ENCODE peak calls at places on chromosomes 11 and 22, in four cellular contexts. One of them, this sample, is unnamed.

GRCh38 chr11:120129570-120129969 is 8.3 kb downstream of the TRIM29 start:
- DNase-seq in K562: no peak
- DNase-seq in WTC11: peak; percentile 8
- DNase-seq in GM12878: no peak
- DNase-seq in this sample: no peak

GRCh38 chr11:112795142-112795815 is 165.9 kb upstream of the NCAM1 start:
- DNase-seq in K562: peak; percentile 60
- DNase-seq in WTC11: peak; percentile 67
- DNase-seq in GM12878: no peak
- DNase-seq in this sample: peak; percentile 56

GRCh38 chr11:99098751-99099150 is 78.0 kb downstream of the CNTN5 start:
- DNase-seq in K562: no peak
- DNase-seq in WTC11: no peak
- DNase-seq in GM12878: peak; percentile 20
- DNase-seq in this sample: no peak

GRCh38 chr22:32531228-32531627 is 56.6 kb downstream of the FBXO7 start:
- DNase-seq in K562: no peak
- DNase-seq in GM12878: no peak
- DNase-seq in WTC11: no peak
- DNase-seq in this sample: no peak

GRCh38 chr11:86194998-86195397 is 49.6 kb upstream of the EED start:
- DNase-seq in GM12878: no peak
- DNase-seq in WTC11: no peak
- DNase-seq in K562: no peak
- DNase-seq in this sample: no peak

GRCh38 chr22:26432619-26433311 is 3.7 kb downstream of the ASPHD2 start:
- DNase-seq in GM12878: peak; percentile 71
- DNase-seq in WTC11: no peak
- DNase-seq in K562: no peak
- DNase-seq in this sample: no peak

GRCh38 chr11:46906596-46906995 is 11.8 kb downstream of the LRP4 start:
- DNase-seq in GM12878: no peak
- DNase-seq in WTC11: peak; percentile 46
- DNase-seq in K562: peak; percentile 23
- DNase-seq in this sample: no peak

GRCh38 chr11:65242389-65242788 is 19.4 kb upstream of the POLA2 start:
- DNase-seq in WTC11: no peak
- DNase-seq in K562: no peak
- DNase-seq in GM12878: no peak
- DNase-seq in this sample: no peak

GRCh38 chr11:76236092-76237026 is 30.1 kb upstream of the WNT11 start:
- DNase-seq in K562: peak; percentile 79
- DNase-seq in GM12878: no peak
- DNase-seq in WTC11: peak; percentile 78
- DNase-seq in this sample: peak; percentile 84

GRCh38 chr22:37519268-37520195 is at the start of gene CARD10:
- DNase-seq in WTC11: peak; percentile 46
- DNase-seq in K562: peak; percentile 61
- DNase-seq in GM12878: no peak
- DNase-seq in this sample: peak; percentile 89

GRCh38 chr11:87743002-87743401 is 432.2 kb downstream of the RAB38 start:
- DNase-seq in K562: no peak
- DNase-seq in WTC11: peak; percentile 16
- DNase-seq in GM12878: no peak
- DNase-seq in this sample: no peak

GRCh38 chr22:26852176-26852575 is 194.8 kb downstream of the MIAT start:
- DNase-seq in WTC11: peak; percentile 85
- DNase-seq in K562: peak; percentile 19
- DNase-seq in GM12878: no peak
- DNase-seq in this sample: no peak

GRCh38 chr11:130634981-130635473 is 186.6 kb downstream of the ADAMTS15 start:
- DNase-seq in K562: no peak
- DNase-seq in GM12878: no peak
- DNase-seq in WTC11: no peak
- DNase-seq in this sample: no peak

GRCh38 chr11:112401036-112401769 is 140.5 kb upstream of the PLET1 start:
- DNase-seq in GM12878: no peak
- DNase-seq in K562: no peak
- DNase-seq in WTC11: no peak
- DNase-seq in this sample: no peak

GRCh38 chr11:129447654-129448239 is 72.1 kb downstream of the BARX2 start:
- DNase-seq in WTC11: no peak
- DNase-seq in GM12878: no peak
- DNase-seq in K562: no peak
- DNase-seq in this sample: no peak

GRCh38 chr11:64334764-64335741 is 5.0 kb upstream of the CCDC88B start:
- DNase-seq in WTC11: no peak
- DNase-seq in GM12878: peak; percentile 87
- DNase-seq in K562: peak; percentile 98
- DNase-seq in this sample: peak; percentile 69

GRCh38 chr22:35616043-35616442 is 1.1 kb downstream of the MB start:
- DNase-seq in K562: no peak
- DNase-seq in GM12878: no peak
- DNase-seq in WTC11: no peak
- DNase-seq in this sample: no peak

GRCh38 chr11:122393209-122393850 is 262.2 kb upstream of the UBASH3B start:
- DNase-seq in GM12878: no peak
- DNase-seq in K562: no peak
- DNase-seq in WTC11: no peak
- DNase-seq in this sample: no peak

GRCh38 chr11:71330996-71331395 is 78.6 kb upstream of the SHANK2 start:
- DNase-seq in K562: no peak
- DNase-seq in GM12878: no peak
- DNase-seq in WTC11: no peak
- DNase-seq in this sample: no peak

GRCh38 chr11:776459-777287 is 614 bp downstream of the GATD1 start:
- DNase-seq in K562: peak; percentile 59
- DNase-seq in WTC11: peak; percentile 73
- DNase-seq in GM12878: no peak
- DNase-seq in this sample: peak; percentile 98

GRCh38 chr11:111449696-111450479 is 62.3 kb downstream of the BTG4 start:
- DNase-seq in GM12878: no peak
- DNase-seq in WTC11: no peak
- DNase-seq in K562: no peak
- DNase-seq in this sample: peak; percentile 3

GRCh38 chr11:20045098-20045688 is 115.1 kb downstream of the DBX1 start:
- DNase-seq in K562: no peak
- DNase-seq in GM12878: no peak
- DNase-seq in WTC11: no peak
- DNase-seq in this sample: peak; percentile 68

GRCh38 chr11:57772562-57772961 is 11.0 kb downstream of the CTNND1 start:
- DNase-seq in GM12878: no peak
- DNase-seq in WTC11: no peak
- DNase-seq in K562: no peak
- DNase-seq in this sample: no peak

GRCh38 chr11:65116370-65117205 is 913 bp downstream of the ZNHIT2 start:
- DNase-seq in WTC11: no peak
- DNase-seq in K562: no peak
- DNase-seq in GM12878: no peak
- DNase-seq in this sample: peak; percentile 58

GRCh38 chr11:61685611-61685955 is 5.4 kb downstream of the DAGLA start:
- DNase-seq in WTC11: no peak
- DNase-seq in GM12878: no peak
- DNase-seq in K562: no peak
- DNase-seq in this sample: no peak

GRCh38 chr11:123505546-123506299 is 75.7 kb downstream of the GRAMD1B start:
- DNase-seq in K562: no peak
- DNase-seq in WTC11: peak; percentile 67
- DNase-seq in GM12878: no peak
- DNase-seq in this sample: peak; percentile 46

GRCh38 chr11:7523416-7524210 is 9.8 kb downstream of the PPFIBP2 start:
- DNase-seq in GM12878: no peak
- DNase-seq in K562: no peak
- DNase-seq in WTC11: no peak
- DNase-seq in this sample: no peak

GRCh38 chr11:7522546-7522945 is 8.7 kb downstream of the PPFIBP2 start:
- DNase-seq in WTC11: no peak
- DNase-seq in K562: no peak
- DNase-seq in GM12878: no peak
- DNase-seq in this sample: no peak

GRCh38 chr11:7525424-7525823 is 11.6 kb downstream of the PPFIBP2 start:
- DNase-seq in K562: no peak
- DNase-seq in GM12878: no peak
- DNase-seq in WTC11: no peak
- DNase-seq in this sample: no peak

GRCh38 chr11:7527029-7527428 is 13.2 kb downstream of the PPFIBP2 start:
- DNase-seq in GM12878: no peak
- DNase-seq in WTC11: no peak
- DNase-seq in K562: no peak
- DNase-seq in this sample: no peak

DNA sequence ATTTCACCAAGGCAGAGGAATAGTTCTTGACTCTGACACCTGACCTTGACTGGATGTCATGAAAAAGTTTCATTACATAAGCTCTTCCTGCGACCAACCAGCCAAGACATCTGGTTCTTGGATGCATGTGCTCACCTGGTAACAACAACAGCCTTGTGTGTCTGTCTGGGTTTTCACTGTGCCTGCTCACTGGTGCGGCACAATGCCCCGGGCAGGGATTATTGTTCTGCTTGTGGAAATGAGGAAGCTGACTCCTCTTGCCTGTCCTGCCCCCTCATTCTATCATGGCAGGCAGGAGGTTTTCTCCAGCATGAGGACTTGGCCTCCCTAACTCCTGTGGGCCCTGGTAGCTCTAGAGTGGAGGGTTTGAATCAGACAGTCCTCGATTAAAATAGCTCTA is 11.0 kb downstream of the PPFIBP2 start:
- DNase-seq in K562: no peak
- DNase-seq in GM12878: no peak
- DNase-seq in WTC11: no peak
- DNase-seq in this sample: no peak
- TF ChIP-seq USF1 in K562: no peak
- TF ChIP-seq USF1 in GM12878: no peak
- TF ChIP-seq USF1 in WTC11: no peak
- TF ChIP-seq USF1 in this sample: no peak

GRCh38 chr22:31288496-31289235 is 3.6 kb downstream of the PIK3IP1 start:
- DNase-seq in GM12878: no peak
- DNase-seq in WTC11: no peak
- DNase-seq in K562: no peak
- DNase-seq in this sample: no peak

GRCh38 chr22:31284756-31285155 is 7.5 kb downstream of the PIK3IP1 start:
- DNase-seq in K562: no peak
- DNase-seq in GM12878: no peak
- DNase-seq in WTC11: no peak
- DNase-seq in this sample: no peak

GRCh38 chr22:31284241-31284745 is 8.0 kb downstream of the PIK3IP1 start:
- DNase-seq in WTC11: no peak
- DNase-seq in GM12878: no peak
- DNase-seq in K562: no peak
- DNase-seq in this sample: no peak

GRCh38 chr22:31287818-31288495 is 4.3 kb downstream of the PIK3IP1 start:
- DNase-seq in K562: no peak
- DNase-seq in WTC11: no peak
- DNase-seq in GM12878: no peak
- DNase-seq in this sample: no peak

GRCh38 chr22:31286360-31287255 is 5.7 kb downstream of the PIK3IP1 start:
- DNase-seq in WTC11: no peak
- DNase-seq in GM12878: no peak
- DNase-seq in K562: no peak
- DNase-seq in this sample: no peak
- TF ChIP-seq USF1 in WTC11: no peak
- TF ChIP-seq USF1 in GM12878: no peak
- TF ChIP-seq USF1 in K562: no peak
- TF ChIP-seq USF1 in this sample: no peak

DNA sequence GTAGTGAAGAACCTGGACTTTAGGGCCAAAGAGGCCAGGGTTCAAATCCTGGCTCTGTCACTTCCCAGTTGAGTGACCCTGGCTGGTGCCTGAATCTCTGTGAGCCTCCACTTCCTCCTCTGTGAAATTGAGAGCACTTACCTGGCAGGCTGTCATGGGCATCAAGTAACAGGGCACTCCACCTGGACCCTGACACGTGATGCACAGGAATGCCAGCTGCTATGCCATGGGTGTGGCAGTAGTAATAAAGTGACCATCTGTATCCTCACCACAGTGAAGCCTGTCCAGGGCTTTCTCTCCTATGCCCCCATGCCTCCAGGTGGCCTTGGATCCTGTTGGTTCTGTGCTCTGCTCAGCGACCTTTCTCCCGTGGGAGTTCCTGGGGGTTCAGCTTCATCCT is 29.8 kb upstream of the PPP6R3 start:
- DNase-seq in GM12878: no peak
- DNase-seq in K562: no peak
- DNase-seq in WTC11: no peak
- DNase-seq in this sample: no peak
- TF ChIP-seq USF1 in GM12878: no peak
- TF ChIP-seq USF1 in K562: no peak
- TF ChIP-seq USF1 in WTC11: no peak
- TF ChIP-seq USF1 in this sample: no peak

DNA sequence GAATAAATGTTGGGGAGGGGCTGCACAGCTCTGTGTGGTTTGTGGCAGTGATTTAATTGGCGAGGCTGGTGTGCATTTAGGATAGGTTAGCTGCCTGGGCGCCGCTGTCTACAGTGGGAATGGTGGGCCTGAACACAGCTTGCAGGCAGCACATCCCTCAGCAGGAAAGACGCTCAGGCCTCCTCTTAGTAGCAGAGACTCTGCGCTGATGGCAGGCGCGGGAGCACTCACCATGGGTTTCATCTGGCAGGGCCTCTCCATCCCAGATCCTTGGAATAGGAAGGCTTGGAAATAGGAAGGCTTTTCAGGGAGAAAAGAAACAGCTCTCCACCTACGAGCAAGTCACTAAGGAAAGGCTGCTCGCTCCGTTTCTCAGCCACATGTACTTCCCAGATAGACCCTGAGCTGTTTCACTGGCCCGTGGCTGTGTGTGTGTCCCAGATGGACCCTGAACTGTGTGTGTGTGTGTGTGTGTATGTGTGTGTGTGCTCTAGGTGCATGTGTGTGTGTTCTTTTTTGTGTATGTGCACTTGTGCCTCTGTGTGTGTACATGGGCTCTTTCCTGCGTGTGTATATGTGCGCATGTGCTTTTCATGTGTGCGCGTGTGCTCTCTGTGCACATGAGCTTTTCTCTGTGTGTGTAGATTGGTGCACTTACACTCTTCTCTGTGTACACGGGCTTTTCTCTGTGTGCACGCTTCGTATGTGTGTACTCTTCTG is 144.0 kb downstream of the TBC1D22A start:
- DNase-seq in K562: no peak
- DNase-seq in WTC11: no peak
- DNase-seq in GM12878: no peak
- DNase-seq in this sample: no peak
- TF ChIP-seq USF1 in K562: no peak
- TF ChIP-seq USF1 in WTC11: no peak
- TF ChIP-seq USF1 in GM12878: no peak
- TF ChIP-seq USF1 in this sample: no peak

GRCh38 chr11:101721270-101721669 is 137.5 kb upstream of the TRPC6 start:
- DNase-seq in GM12878: no peak
- DNase-seq in WTC11: no peak
- DNase-seq in K562: no peak
- DNase-seq in this sample: no peak
- TF ChIP-seq USF1 in GM12878: no peak
- TF ChIP-seq USF1 in WTC11: no peak
- TF ChIP-seq USF1 in K562: no peak
- TF ChIP-seq USF1 in this sample: no peak

GRCh38 chr11:66363805-66364535 is 7.6 kb downstream of the SLC29A2 start:
- DNase-seq in GM12878: no peak
- DNase-seq in K562: peak; percentile 85
- DNase-seq in WTC11: peak; percentile 96
- DNase-seq in this sample: peak; percentile 86
- TF ChIP-seq USF1 in GM12878: no peak
- TF ChIP-seq USF1 in K562: no peak
- TF ChIP-seq USF1 in WTC11: no peak
- TF ChIP-seq USF1 in this sample: no peak

GRCh38 chr11:70128435-70128906 is 50.4 kb downstream of the ANO1 start:
- DNase-seq in WTC11: peak; percentile 47
- DNase-seq in K562: no peak
- DNase-seq in GM12878: no peak
- DNase-seq in this sample: no peak
- TF ChIP-seq USF1 in WTC11: peak; percentile 22
- TF ChIP-seq USF1 in K562: no peak
- TF ChIP-seq USF1 in GM12878: no peak
- TF ChIP-seq USF1 in this sample: no peak

This sample was measured in SK-N-SH.